ENCODE peak calls at places on chromosome 16, in four cellular contexts. S, L, Z and H are unnamed samples.

GRCh38 chr16:88720396-88720970 is 14.2 kb downstream of the CTU2 start:
- DNase-seq in S (no peak), L (no peak), Z (no peak), H (no peak)

GRCh38 chr16:87959391-87959968 is 8.2 kb downstream of the BANP start:
- DNase-seq in S (no peak), L (no peak), Z (no peak), H (no peak)

GRCh38 chr16:50842589-50842988 is 100.7 kb downstream of the CYLD start:
- DNase-seq in S (no peak), L (peak; percentile 14), Z (no peak), H (no peak)

GRCh38 chr16:19753815-19754643 is 36.0 kb downstream of the IQCK start:
- DNase-seq in S (no peak), L (no peak), Z (no peak), H (no peak)

GRCh38 chr16:24255446-24256352 is at the start of gene CACNG3:
- DNase-seq in S (no peak), L (peak; percentile 65), Z (no peak), H (peak; percentile 64)

GRCh38 chr16:28538733-28539596 is at the start of gene NUPR1:
- DNase-seq in S (peak; percentile 98), L (no peak), Z (peak; percentile 68), H (no peak)

GRCh38 chr16:12976936-12977335 is 75.5 kb downstream of the SHISA9 start:
- DNase-seq in S (no peak), L (no peak), Z (no peak), H (no peak)

GRCh38 chr16:56874800-56875199 is 9.8 kb downstream of the SLC12A3 start:
- DNase-seq in S (no peak), L (no peak), Z (no peak), H (peak; percentile 94)

GRCh38 chr16:77238593-77238992 is 39.4 kb downstream of the SYCE1L start:
- DNase-seq in S (no peak), L (no peak), Z (no peak), H (no peak)